ENCODE peak calls at places on chromosomes 1 and 21, in six cellular contexts. S, N, T, G, P and M are unnamed samples.

GRCh38 chr21:44303490-44303981 is 3.7 kb downstream of the PFKL start:
- DNase-seq in T (no peak), S (no peak), G (no peak), N (no peak), P (no peak), M (no peak)

GRCh38 chr1:217525773-217526490 is 105.0 kb downstream of the GPATCH2 start:
- DNase-seq in S (peak; percentile 30), T (no peak), N (peak; percentile 34), P (no peak), G (no peak), M (no peak)

GRCh38 chr1:41504126-41505035 is 19.9 kb upstream of the EDN2 start:
- DNase-seq in N (peak; percentile 68), P (no peak), S (peak; percentile 55), T (peak; percentile 59), G (no peak), M (no peak)

GRCh38 chr1:108661030-108661609 is at the start of gene HENMT1:
- DNase-seq in N (peak; percentile 35), G (peak; percentile 51), S (peak; percentile 77), T (peak; percentile 10), P (peak; percentile 94), M (peak; percentile 92)

GRCh38 chr1:2983319-2983705 is 38.0 kb upstream of the ACTRT2 start:
- DNase-seq in P (peak; percentile 55), N (no peak), G (no peak), T (no peak), S (no peak), M (no peak)

GRCh38 chr1:172777767-172778166 is 118.9 kb downstream of the FASLG start:
- DNase-seq in P (no peak), G (no peak), T (no peak), S (no peak), N (no peak), M (no peak)

GRCh38 chr1:63068626-63069025 is 253.7 kb upstream of the FOXD3 start:
- DNase-seq in T (no peak), P (no peak), S (no peak), N (no peak), G (no peak), M (no peak)

GRCh38 chr1:240683576-240683975 is 71.6 kb upstream of the GREM2 start:
- DNase-seq in S (no peak), G (no peak), P (no peak), N (no peak), T (no peak), M (no peak)

GRCh38 chr1:88237026-88237425 is 447.0 kb upstream of the PKN2 start:
- DNase-seq in P (no peak), G (no peak), S (peak; percentile 27), T (peak; percentile 10), N (peak; percentile 54), M (no peak)

GRCh38 chr1:204623894-204624361 is 61.6 kb downstream of the LRRN2 start:
- DNase-seq in P (no peak), N (no peak), T (no peak), S (no peak), G (no peak), M (peak; percentile 45)

GRCh38 chr1:23044035-23044434 is 24.8 kb downstream of the KDM1A start:
- DNase-seq in G (no peak), S (no peak), N (no peak), T (no peak), P (no peak), M (no peak)

GRCh38 chr1:226626577-226626956 is 78.0 kb downstream of the STUM start:
- DNase-seq in G (peak; percentile 77), S (peak; percentile 66), P (peak; percentile 94), T (peak; percentile 29), N (peak; percentile 59), M (peak; percentile 76)

GRCh38 chr1:94926915-94927404 is at the start of gene CNN3:
- DNase-seq in S (peak; percentile 97), N (peak; percentile 92), P (peak; percentile 93), G (peak; percentile 84), T (peak; percentile 62), M (no peak)

GRCh38 chr1:2474933-2475371 is 1.1 kb upstream of the PLCH2 start:
- DNase-seq in S (no peak), N (no peak), G (no peak), P (peak; percentile 90), T (no peak), M (no peak)

GRCh38 chr1:204958325-204959307 is 84.4 kb upstream of the CNTN2 start:
- DNase-seq in N (no peak), P (no peak), G (no peak), S (no peak), T (no peak), M (no peak)

GRCh38 chr1:6198646-6199297 is 623 bp downstream of the RPL22 start:
- DNase-seq in P (no peak), G (no peak), T (no peak), S (no peak), N (no peak), M (peak; percentile 41)

GRCh38 chr1:179550753-179551682 is 24.7 kb downstream of the NPHS2 start:
- DNase-seq in N (peak; percentile 63), G (no peak), S (peak; percentile 32), T (peak; percentile 7), P (no peak), M (peak; percentile 75)

GRCh38 chr1:90834354-90835171 is 117.5 kb upstream of the BARHL2 start:
- DNase-seq in S (peak; percentile 6), G (no peak), P (no peak), N (no peak), T (no peak), M (peak; percentile 9)

GRCh38 chr21:14814282-14814681 is 250.5 kb downstream of the NRIP1 start:
- DNase-seq in N (no peak), G (no peak), S (no peak), P (no peak), T (no peak), M (no peak)
- TF ChIP-seq CTCF in N (no peak), G (no peak), S (no peak), P (no peak), T (no peak), M (no peak)

GRCh38 chr1:164823486-164824279 is 264.7 kb downstream of the PBX1 start:
- DNase-seq in N (peak; percentile 79), G (no peak), S (peak; percentile 73), P (no peak), T (peak; percentile 32), M (no peak)
- TF ChIP-seq CTCF in N (peak; percentile 16), G (no peak), S (no peak), P (no peak), T (no peak), M (no peak)

GRCh38 chr1:20981903-20982695 is 194.6 kb downstream of the EIF4G3 start:
- DNase-seq in T (peak; percentile 14), S (peak; percentile 46), P (no peak), G (no peak), N (peak; percentile 26), M (peak; percentile 31)
- TF ChIP-seq CTCF in T (no peak), S (peak; percentile 29), P (no peak), G (no peak), N (peak; percentile 32), M (no peak)

GRCh38 chr1:58035523-58035922 is 511.0 kb downstream of the OMA1 start:
- DNase-seq in G (no peak), S (no peak), N (no peak), T (peak; percentile 12), P (no peak), M (peak; percentile 15)
- TF ChIP-seq CTCF in G (peak; percentile 32), S (no peak), N (peak; percentile 12), T (peak; percentile 41), P (no peak), M (no peak)

DNA sequence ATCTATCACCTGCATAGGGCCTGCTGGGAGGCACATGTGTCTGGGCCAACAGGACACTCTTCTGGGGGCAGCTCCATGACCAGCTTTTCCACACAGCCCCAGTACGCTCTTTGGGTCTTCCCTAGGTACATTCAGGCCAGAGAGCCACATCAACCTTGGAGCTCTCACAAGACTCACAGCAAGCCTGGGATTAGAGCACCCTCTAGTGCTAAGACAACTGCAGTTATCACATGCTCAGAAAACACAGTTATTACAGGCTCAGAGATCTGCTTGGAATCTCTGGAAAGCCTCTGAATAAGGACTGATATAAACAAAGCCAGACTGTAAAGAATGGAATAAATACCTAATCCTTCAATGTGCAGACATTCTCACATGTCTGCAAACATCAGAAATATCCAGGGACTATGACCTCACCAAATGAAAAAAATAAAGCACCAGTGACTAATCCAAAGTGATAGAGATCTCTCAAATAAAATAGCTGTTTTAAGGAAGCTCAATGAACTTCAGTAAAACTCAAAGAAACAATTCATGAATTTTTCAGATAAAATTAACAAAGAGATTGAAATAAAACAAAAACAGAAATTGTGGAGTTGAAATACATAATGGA is 563.9 kb upstream of the NR5A2 start:
- DNase-seq in S (peak; percentile 64), G (no peak), P (no peak), T (peak; percentile 31), N (peak; percentile 82), M (peak; percentile 79)
- TF ChIP-seq CTCF in S (peak; percentile 60), G (peak; percentile 68), P (peak; percentile 21), T (peak; percentile 67), N (peak; percentile 71), M (peak; percentile 60)

DNA sequence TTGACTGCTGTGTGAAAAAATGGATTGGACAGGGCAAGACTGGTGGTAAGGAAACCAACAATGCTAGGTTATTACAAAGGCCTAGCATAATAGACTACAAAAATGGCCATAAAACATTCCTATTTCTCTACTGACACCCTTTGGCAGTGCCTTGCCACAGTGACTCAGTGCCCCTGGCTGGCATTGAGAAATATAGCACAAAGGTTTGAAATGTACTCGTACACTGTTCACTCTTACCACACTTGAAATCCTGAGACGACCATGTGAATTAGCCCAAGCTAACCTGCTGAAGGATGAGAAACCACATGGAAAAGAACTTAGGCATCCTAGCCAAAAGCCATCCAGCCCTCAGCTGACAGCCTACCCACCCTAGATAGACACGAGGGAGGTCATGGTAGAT is 149.8 kb upstream of the PALMD start:
- DNase-seq in S (peak; percentile 24), N (no peak), P (no peak), G (no peak), T (no peak), M (no peak)
- TF ChIP-seq CTCF in S (no peak), N (no peak), P (no peak), G (no peak), T (no peak), M (no peak)

GRCh38 chr1:10690484-10690883 is 106.0 kb downstream of the CASZ1 start:
- DNase-seq in G (no peak), T (no peak), S (no peak), P (no peak), N (no peak), M (no peak)
- TF ChIP-seq CTCF in G (no peak), T (no peak), S (no peak), P (no peak), N (no peak), M (peak; percentile 20)

DNA sequence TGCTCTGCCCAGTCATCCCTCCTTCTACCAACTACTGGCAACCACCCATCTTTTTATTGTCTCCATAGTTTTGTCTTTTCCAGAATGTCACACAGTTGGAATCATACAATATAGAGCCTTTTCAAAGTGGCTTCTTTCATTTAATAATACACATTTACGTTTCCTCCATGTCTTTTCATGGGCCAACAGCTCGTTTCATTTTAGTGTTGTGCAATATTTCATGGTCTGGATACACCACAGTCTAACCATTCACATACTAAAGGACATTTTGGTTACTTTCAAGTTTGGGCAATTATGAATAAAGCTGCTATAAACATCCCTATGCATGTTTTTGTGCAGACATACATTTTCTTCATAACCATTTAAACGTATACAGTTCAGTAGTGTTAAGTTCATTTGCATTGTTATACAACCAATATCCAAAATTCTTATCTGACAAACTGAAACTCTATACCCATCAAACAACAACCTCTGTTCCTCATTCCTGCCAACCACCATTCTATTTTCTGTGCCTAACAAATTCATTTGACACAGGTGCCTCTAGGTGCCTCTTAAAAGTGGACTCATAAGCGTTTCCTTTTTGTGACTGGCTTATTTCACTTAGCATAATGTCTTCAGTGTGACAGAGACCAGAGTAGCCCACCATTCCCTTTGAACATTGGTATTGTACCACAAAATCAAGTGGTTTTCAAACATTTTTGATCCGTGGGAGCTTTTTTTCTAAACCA is 138.1 kb downstream of the NR5A2 start:
- DNase-seq in T (no peak), S (no peak), G (no peak), P (no peak), N (no peak), M (peak; percentile 26)
- TF ChIP-seq CTCF in T (no peak), S (no peak), G (no peak), P (no peak), N (no peak), M (no peak)